ENCODE peak calls at places on chromosomes 7 and 10, in five cellular contexts. P is choroid plexus epithelial cell, S is CMK, Z is brain microvascular endothelial cell, V is NCI-H226. U is an unnamed sample.

GRCh38 chr10:11036424-11037011 is 18.8 kb downstream of the CELF2 start:
- DNase-seq in P (peak; percentile 77), S (no peak), Z (peak; percentile 83), V (peak; percentile 42), U (peak; percentile 79)

GRCh38 chr7:55533729-55534080 is 38.6 kb downstream of the VOPP1 start:
- DNase-seq in P (no peak), S (no peak), Z (no peak), V (no peak), U (no peak)

GRCh38 chr10:32940321-32941264 is 17.4 kb downstream of the ITGB1 start:
- DNase-seq in P (no peak), S (no peak), Z (no peak), V (no peak), U (no peak)

GRCh38 chr7:22356855-22357310 is at the start of gene RAPGEF5:
- DNase-seq in P (no peak), S (no peak), Z (no peak), V (peak; percentile 67), U (no peak)

GRCh38 chr7:3495530-3495929 is 194.5 kb downstream of the SDK1 start:
- DNase-seq in P (peak; percentile 5), S (no peak), Z (no peak), V (no peak), U (peak; percentile 6)

GRCh38 chr10:84356951-84357350 is 28.6 kb downstream of the CCSER2 start:
- DNase-seq in P (no peak), S (no peak), Z (no peak), V (no peak), U (no peak)

GRCh38 chr7:45972629-45973312 is 51.7 kb upstream of the IGFBP3 start:
- DNase-seq in P (no peak), S (no peak), Z (no peak), V (no peak), U (no peak)

GRCh38 chr10:91567815-91568214 is 65.1 kb downstream of the PPP1R3C start:
- DNase-seq in P (no peak), S (no peak), Z (no peak), V (no peak), U (no peak)

GRCh38 chr10:63437334-63437949 is 28.3 kb downstream of the JMJD1C start:
- DNase-seq in P (peak; percentile 60), S (no peak), Z (no peak), V (peak; percentile 51), U (peak; percentile 49)

GRCh38 chr10:131668903-131669302 is 231.9 kb upstream of the PPP2R2D start:
- DNase-seq in P (no peak), S (no peak), Z (no peak), V (no peak), U (no peak)

GRCh38 chr7:71539615-71540014 is 407.7 kb downstream of the GALNT17 start:
- DNase-seq in P (no peak), S (no peak), Z (no peak), V (no peak), U (no peak)

GRCh38 chr10:6231146-6231545 is 28.4 kb downstream of the PFKFB3 start:
- DNase-seq in P (no peak), S (no peak), Z (no peak), V (no peak), U (no peak)

GRCh38 chr7:9961161-9961922 is 1012.3 kb upstream of the PHF14 start:
- DNase-seq in P (no peak), S (no peak), Z (no peak), V (no peak), U (no peak)

GRCh38 chr10:123570051-123570897 is 95.9 kb upstream of the GPR26 start:
- DNase-seq in P (no peak), S (no peak), Z (no peak), V (no peak), U (no peak)

GRCh38 chr7:33958126-33958525 is 52.8 kb downstream of the BMPER start:
- DNase-seq in P (no peak), S (no peak), Z (no peak), V (no peak), U (no peak)

GRCh38 chr7:134943785-134944400 is 42.4 kb upstream of the AGBL3 start:
- DNase-seq in P (peak; percentile 68), S (no peak), Z (no peak), V (no peak), U (peak; percentile 48)

GRCh38 chr7:138151731-138152577 is 75.7 kb downstream of the AKR1D1 start:
- DNase-seq in P (no peak), S (no peak), Z (no peak), V (no peak), U (no peak)

GRCh38 chr7:131924857-131925256 is 368.4 kb upstream of the PODXL start:
- DNase-seq in P (no peak), S (no peak), Z (no peak), V (no peak), U (no peak)

GRCh38 chr7:27835408-27835807 is 95.4 kb downstream of the TAX1BP1 start:
- DNase-seq in P (peak; percentile 55), S (no peak), Z (peak; percentile 46), V (no peak), U (no peak)

GRCh38 chr7:143408686-143409551 is at the start of gene EPHA1:
- DNase-seq in P (no peak), S (no peak), Z (no peak), V (no peak), U (no peak)

GRCh38 chr7:41385996-41386395 is 316.9 kb downstream of the INHBA start:
- DNase-seq in P (no peak), S (no peak), Z (no peak), V (peak; percentile 54), U (peak; percentile 7)

GRCh38 chr10:26574783-26575182 is 122.7 kb upstream of the PDSS1 start:
- DNase-seq in P (no peak), S (no peak), Z (no peak), V (no peak), U (no peak)

GRCh38 chr7:151368136-151368571 is 26.5 kb downstream of the NUB1 start:
- DNase-seq in P (peak; percentile 85), S (peak; percentile 24), Z (peak; percentile 69), V (peak; percentile 40), U (peak; percentile 78)

GRCh38 chr7:80060218-80060806 is 74.3 kb upstream of the GNAI1 start:
- DNase-seq in P (peak; percentile 89), S (no peak), Z (no peak), V (peak; percentile 18), U (peak; percentile 82)

GRCh38 chr10:1117651-1118050 is 61.5 kb downstream of the WDR37 start:
- DNase-seq in P (no peak), S (no peak), Z (no peak), V (no peak), U (no peak)